ENCODE peak calls at places on chromosomes 16 and 17, in six cellular contexts. N, G, A, R, Y and V are unnamed samples.
A peak's percentile ranks its signal among the peaks of the same experiment; 100 is the strongest.

GRCh38 chr16:75379911-75380847 is 53.1 kb downstream of the CFDP1 start:
- DNase-seq in R (no peak), G (no peak), A (no peak), N (no peak), Y (no peak), V (no peak)

GRCh38 chr16:10554569-10554968 is 25.8 kb downstream of the EMP2 start:
- DNase-seq in N (no peak), Y (no peak), R (no peak), G (no peak), A (no peak), V (no peak)

GRCh38 chr17:37117743-37118142 is 169.0 kb downstream of the AATF start:
- DNase-seq in A (no peak), N (no peak), G (no peak), Y (no peak), R (no peak), V (peak; percentile 48)

GRCh38 chr17:48240562-48241130 is 133.1 kb downstream of the SNX11 start:
- DNase-seq in A (no peak), Y (no peak), N (peak; percentile 42), G (peak; percentile 11), R (no peak), V (peak; percentile 54)

GRCh38 chr17:45411348-45412105 is 21.1 kb downstream of the ARHGAP27 start:
- DNase-seq in A (no peak), N (no peak), G (no peak), Y (no peak), R (no peak), V (no peak)

GRCh38 chr17:64236827-64237403 is 26.1 kb downstream of the TEX2 start:
- DNase-seq in A (no peak), N (peak; percentile 62), R (peak; percentile 46), G (no peak), Y (no peak), V (peak; percentile 29)

GRCh38 chr17:31854672-31855071 is 4.4 kb downstream of the COPRS start:
- DNase-seq in G (no peak), R (no peak), Y (no peak), N (no peak), A (no peak), V (no peak)

GRCh38 chr17:28702752-28703150 is 8.9 kb downstream of the PROCA1 start:
- DNase-seq in G (no peak), A (no peak), N (no peak), R (no peak), Y (no peak), V (no peak)

GRCh38 chr16:31093132-31093703 is 1.4 kb downstream of the VKORC1 start:
- DNase-seq in N (peak; percentile 74), A (peak; percentile 33), R (peak; percentile 69), Y (no peak), G (peak; percentile 38), V (no peak)

GRCh38 chr17:56581635-56582605 is 11.6 kb upstream of the NOG start:
- DNase-seq in G (no peak), Y (no peak), N (no peak), R (no peak), A (no peak), V (no peak)

GRCh38 chr17:6163632-6164319 is 93.6 kb downstream of the WSCD1 start:
- DNase-seq in Y (no peak), A (no peak), R (peak; percentile 26), N (no peak), G (no peak), V (no peak)

GRCh38 chr16:19505600-19506303 is 16.1 kb downstream of the GDE1 start:
- DNase-seq in N (no peak), Y (no peak), R (no peak), A (no peak), G (peak; percentile 17), V (no peak)

GRCh38 chr16:22004321-22004720 is 3.4 kb upstream of the PDZD9 start:
- DNase-seq in A (no peak), N (no peak), R (no peak), Y (no peak), G (no peak), V (no peak)

GRCh38 chr16:56860226-56861020 is 4.6 kb upstream of the SLC12A3 start:
- DNase-seq in N (no peak), G (no peak), R (no peak), Y (no peak), A (no peak), V (no peak)

GRCh38 chr17:75846701-75847594 is 2.7 kb upstream of the UNC13D start:
- DNase-seq in R (no peak), G (no peak), N (no peak), Y (no peak), A (no peak), V (no peak)

GRCh38 chr16:77938913-77939312 is 83.4 kb upstream of the CLEC3A start:
- DNase-seq in N (no peak), G (no peak), A (no peak), Y (no peak), R (no peak), V (no peak)

GRCh38 chr17:56933151-56933745 is 19.4 kb upstream of the TRIM25 start:
- DNase-seq in A (no peak), R (no peak), N (no peak), G (no peak), Y (no peak), V (no peak)

GRCh38 chr17:2400877-2401425 is at the start of gene MNT:
- DNase-seq in Y (peak; percentile 82), A (peak; percentile 94), G (peak; percentile 92), R (peak; percentile 98), N (peak; percentile 97), V (peak; percentile 95)

GRCh38 chr17:42005128-42005527 is 12.1 kb downstream of the DNAJC7 start:
- DNase-seq in R (no peak), Y (no peak), G (no peak), A (no peak), N (no peak), V (no peak)

GRCh38 chr17:32777922-32778321 is 99.0 kb downstream of the MYO1D start:
- DNase-seq in Y (no peak), G (no peak), N (no peak), R (no peak), A (no peak), V (no peak)

GRCh38 chr17:73491648-73492047 is 152.6 kb downstream of the SDK2 start:
- DNase-seq in N (no peak), R (no peak), A (no peak), Y (no peak), G (no peak), V (no peak)
- H2BK15ac ChIP-seq in N (no peak overlapping the region), R (no peak overlapping the region), A (no peak overlapping the region), Y (no peak overlapping the region), G (no peak overlapping the region), V (no peak overlapping the region)

DNA sequence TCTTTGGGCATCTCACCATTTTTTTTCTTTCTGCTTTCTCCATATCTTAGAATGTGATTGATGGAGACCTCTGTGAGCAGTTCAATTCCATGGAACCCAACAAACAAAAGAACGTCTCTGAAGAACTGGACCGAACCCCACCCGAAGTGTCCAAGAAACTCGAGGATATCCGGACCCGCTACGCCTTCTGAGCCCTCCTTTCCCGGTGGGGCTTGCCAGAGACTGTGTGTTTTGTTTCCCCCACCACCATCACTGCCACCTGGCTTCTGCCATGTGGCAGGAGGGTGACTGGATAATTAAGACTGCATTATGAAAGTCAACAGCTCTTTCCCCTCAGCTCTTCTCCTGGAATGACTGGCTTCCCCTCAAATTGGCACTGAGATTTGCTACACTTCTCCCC is 48.0 kb downstream of the SF3B3 start:
- DNase-seq in R (no peak), A (no peak), N (no peak), G (no peak), Y (no peak), V (no peak)
- H2BK15ac ChIP-seq in R (no peak overlapping the region), A (no peak overlapping the region), N (no peak overlapping the region), G (no peak overlapping the region), Y (no peak overlapping the region), V (no peak overlapping the region)

GRCh38 chr16:83936581-83937165 is 16.4 kb upstream of the OSGIN1 start:
- DNase-seq in N (no peak), R (no peak), Y (no peak), A (no peak), G (no peak), V (no peak)

GRCh38 chr16:83935005-83935857 is 17.8 kb upstream of the OSGIN1 start:
- DNase-seq in N (no peak), Y (no peak), A (no peak), G (no peak), R (no peak), V (no peak)

GRCh38 chr16:83937267-83937666 is 15.8 kb upstream of the OSGIN1 start:
- DNase-seq in A (no peak), Y (no peak), G (no peak), R (no peak), N (no peak), V (no peak)

GRCh38 chr16:83934684-83934977 is 18.4 kb upstream of the OSGIN1 start:
- DNase-seq in A (no peak), G (no peak), N (no peak), Y (no peak), R (no peak), V (no peak)

GRCh38 chr16:83935858-83936255 is 17.2 kb upstream of the OSGIN1 start:
- DNase-seq in R (no peak), G (no peak), A (no peak), N (no peak), Y (no peak), V (no peak)
- H2BK15ac ChIP-seq in R (no peak overlapping the region), G (no peak overlapping the region), A (peak overlapping the region; percentile 18), N (no peak overlapping the region), Y (no peak overlapping the region), V (no peak overlapping the region)

GRCh38 chr17:43019418-43019817 is 2.8 kb downstream of the VAT1 start:
- DNase-seq in N (no peak), A (no peak), G (no peak), R (no peak), Y (no peak), V (peak; percentile 54)
- H2BK15ac ChIP-seq in N (no peak overlapping the region), A (no peak overlapping the region), G (peak overlapping the region; percentile 87), R (no peak overlapping the region), Y (no peak overlapping the region), V (peak overlapping the region; percentile 15)

GRCh38 chr17:12485361-12485911 is 180.3 kb upstream of the MYOCD start:
- DNase-seq in Y (no peak), R (no peak), N (peak; percentile 83), A (no peak), G (peak; percentile 20), V (peak; percentile 37)
- H2BK15ac ChIP-seq in Y (no peak overlapping the region), R (no peak overlapping the region), N (no peak overlapping the region), A (no peak overlapping the region), G (no peak overlapping the region), V (no peak overlapping the region)

GRCh38 chr17:54021418-54021817 is 198.7 kb downstream of the KIF2B start:
- DNase-seq in A (no peak), N (no peak), G (no peak), R (no peak), Y (no peak), V (no peak)
- H2BK15ac ChIP-seq in A (no peak overlapping the region), N (no peak overlapping the region), G (no peak overlapping the region), R (no peak overlapping the region), Y (no peak overlapping the region), V (no peak overlapping the region)

DNA sequence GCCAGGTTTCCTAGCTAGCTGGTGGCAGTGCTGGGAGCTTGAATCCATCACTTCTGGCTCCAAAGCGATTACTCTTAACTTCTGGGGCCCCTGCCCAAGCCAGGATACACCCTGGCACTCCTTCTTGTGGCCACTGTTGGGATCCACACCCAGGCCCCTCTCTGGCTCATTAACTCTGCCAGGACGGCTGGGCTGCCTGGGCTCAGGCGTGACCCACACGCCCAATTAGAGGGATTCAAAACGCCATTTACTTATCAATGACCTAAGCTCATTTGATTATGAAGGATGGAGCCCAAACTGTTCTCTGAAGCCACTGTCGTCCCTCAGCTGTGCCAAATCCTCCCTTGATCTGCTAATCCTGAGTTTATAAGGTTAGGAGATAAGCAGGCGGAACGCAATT is 79.7 kb upstream of the BRD7 start:
- DNase-seq in R (peak; percentile 73), A (no peak), N (peak; percentile 69), Y (no peak), G (no peak), V (no peak)
- H2BK15ac ChIP-seq in R (no peak overlapping the region), A (no peak overlapping the region), N (no peak overlapping the region), Y (no peak overlapping the region), G (no peak overlapping the region), V (no peak overlapping the region)

GRCh38 chr16:49615606-49616005 is 240.3 kb downstream of the ZNF423 start:
- DNase-seq in N (no peak), R (peak; percentile 15), G (no peak), A (no peak), Y (no peak), V (no peak)
- H2BK15ac ChIP-seq in N (no peak overlapping the region), R (no peak overlapping the region), G (no peak overlapping the region), A (no peak overlapping the region), Y (no peak overlapping the region), V (no peak overlapping the region)